ENCODE peak calls at places on chromosomes 6 and 20, in nine cellular contexts. One of them, this sample, is unnamed. For H3K4me1, the result is how much of the 10 kb centered on the place peaks cover.

GRCh38 chr6:157831424-157832249 is 8.6 kb downstream of the SNX9 start:
- DNase-seq in adrenal gland: peak
- DNase-seq in OCI-LY7: no peak
- DNase-seq in neuronal stem cell: no peak
- DNase-seq in tibial nerve: no peak
- DNase-seq in SJSA1: no peak
- DNase-seq in PC-3: no peak
- DNase-seq in aorta: no peak
- DNase-seq in lower lobe of right lung: no peak
- DNase-seq in this sample: no peak

GRCh38 chr20:14622796-14623195 is 285.4 kb upstream of the FLRT3 start:
- DNase-seq in adrenal gland: no peak
- DNase-seq in OCI-LY7: no peak
- DNase-seq in neuronal stem cell: no peak
- DNase-seq in tibial nerve: no peak
- DNase-seq in SJSA1: no peak
- DNase-seq in PC-3: peak
- DNase-seq in aorta: no peak
- DNase-seq in lower lobe of right lung: no peak
- DNase-seq in this sample: no peak

GRCh38 chr6:155656024-155656423 is 200.4 kb upstream of the NOX3 start:
- DNase-seq in adrenal gland: no peak
- DNase-seq in OCI-LY7: no peak
- DNase-seq in neuronal stem cell: no peak
- DNase-seq in tibial nerve: no peak
- DNase-seq in SJSA1: no peak
- DNase-seq in PC-3: no peak
- DNase-seq in aorta: no peak
- DNase-seq in lower lobe of right lung: no peak
- DNase-seq in this sample: no peak

GRCh38 chr6:38221236-38221635 is 401.7 kb downstream of the ZFAND3 start:
- DNase-seq in adrenal gland: no peak
- DNase-seq in OCI-LY7: no peak
- DNase-seq in neuronal stem cell: no peak
- DNase-seq in tibial nerve: no peak
- DNase-seq in SJSA1: no peak
- DNase-seq in PC-3: no peak
- DNase-seq in aorta: no peak
- DNase-seq in lower lobe of right lung: no peak
- DNase-seq in this sample: no peak

GRCh38 chr20:42635699-42636411 is 553.9 kb downstream of the PTPRT start:
- DNase-seq in adrenal gland: no peak
- DNase-seq in OCI-LY7: no peak
- DNase-seq in neuronal stem cell: no peak
- DNase-seq in tibial nerve: no peak
- DNase-seq in SJSA1: no peak
- DNase-seq in PC-3: no peak
- DNase-seq in aorta: no peak
- DNase-seq in lower lobe of right lung: no peak
- DNase-seq in this sample: no peak

GRCh38 chr6:103167345-103167744 is 1692.4 kb downstream of the HACE1 start:
- DNase-seq in adrenal gland: no peak
- DNase-seq in OCI-LY7: no peak
- DNase-seq in neuronal stem cell: no peak
- DNase-seq in tibial nerve: no peak
- DNase-seq in SJSA1: no peak
- DNase-seq in PC-3: no peak
- DNase-seq in aorta: no peak
- DNase-seq in lower lobe of right lung: no peak
- DNase-seq in this sample: no peak

GRCh38 chr6:90458353-90459224 is 128.3 kb downstream of the MAP3K7 start:
- DNase-seq in adrenal gland: no peak
- DNase-seq in OCI-LY7: peak
- DNase-seq in neuronal stem cell: no peak
- DNase-seq in tibial nerve: no peak
- DNase-seq in SJSA1: no peak
- DNase-seq in PC-3: no peak
- DNase-seq in aorta: no peak
- DNase-seq in lower lobe of right lung: no peak
- DNase-seq in this sample: no peak

GRCh38 chr6:153947817-153948447 is 91.1 kb upstream of the OPRM1 start:
- DNase-seq in adrenal gland: peak
- DNase-seq in OCI-LY7: peak
- DNase-seq in neuronal stem cell: peak
- DNase-seq in tibial nerve: no peak
- DNase-seq in SJSA1: no peak
- DNase-seq in PC-3: peak
- DNase-seq in aorta: no peak
- DNase-seq in lower lobe of right lung: no peak
- DNase-seq in this sample: no peak

GRCh38 chr20:8361008-8361652 is 229.1 kb downstream of the PLCB1 start:
- DNase-seq in adrenal gland: peak
- DNase-seq in OCI-LY7: peak
- DNase-seq in neuronal stem cell: no peak
- DNase-seq in tibial nerve: no peak
- DNase-seq in SJSA1: no peak
- DNase-seq in PC-3: no peak
- DNase-seq in aorta: no peak
- DNase-seq in lower lobe of right lung: no peak
- DNase-seq in this sample: no peak

GRCh38 chr6:73353636-73354388 is at the start of gene DPPA5:
- DNase-seq in adrenal gland: no peak
- DNase-seq in OCI-LY7: no peak
- DNase-seq in neuronal stem cell: no peak
- DNase-seq in tibial nerve: no peak
- DNase-seq in SJSA1: no peak
- DNase-seq in PC-3: no peak
- DNase-seq in aorta: no peak
- DNase-seq in lower lobe of right lung: no peak
- DNase-seq in this sample: no peak

GRCh38 chr6:52415917-52416628 is 4.1 kb upstream of the EFHC1 start:
- DNase-seq in adrenal gland: no peak
- DNase-seq in OCI-LY7: no peak
- DNase-seq in neuronal stem cell: no peak
- DNase-seq in tibial nerve: no peak
- DNase-seq in SJSA1: no peak
- DNase-seq in PC-3: no peak
- DNase-seq in aorta: no peak
- DNase-seq in lower lobe of right lung: no peak
- DNase-seq in this sample: no peak

GRCh38 chr6:153215242-153215641 is 84.2 kb upstream of the RGS17 start:
- DNase-seq in adrenal gland: no peak
- DNase-seq in OCI-LY7: no peak
- DNase-seq in neuronal stem cell: no peak
- DNase-seq in tibial nerve: no peak
- DNase-seq in SJSA1: no peak
- DNase-seq in PC-3: peak
- DNase-seq in aorta: no peak
- DNase-seq in lower lobe of right lung: no peak
- DNase-seq in this sample: no peak

GRCh38 chr20:25147716-25148115 is 47.8 kb upstream of the ENTPD6 start:
- DNase-seq in adrenal gland: no peak
- DNase-seq in OCI-LY7: no peak
- DNase-seq in neuronal stem cell: no peak
- DNase-seq in tibial nerve: no peak
- DNase-seq in SJSA1: no peak
- DNase-seq in PC-3: no peak
- DNase-seq in aorta: no peak
- DNase-seq in lower lobe of right lung: no peak
- DNase-seq in this sample: no peak

GRCh38 chr20:25148181-25148981 is 47.1 kb upstream of the ENTPD6 start:
- DNase-seq in adrenal gland: peak
- DNase-seq in OCI-LY7: no peak
- DNase-seq in neuronal stem cell: no peak
- DNase-seq in tibial nerve: peak
- DNase-seq in SJSA1: no peak
- DNase-seq in PC-3: no peak
- DNase-seq in aorta: peak
- DNase-seq in lower lobe of right lung: peak
- DNase-seq in this sample: peak

GRCh38 chr20:25149986-25150385 is 45.5 kb upstream of the ENTPD6 start:
- DNase-seq in adrenal gland: no peak
- DNase-seq in OCI-LY7: no peak
- DNase-seq in neuronal stem cell: peak
- DNase-seq in tibial nerve: no peak
- DNase-seq in SJSA1: no peak
- DNase-seq in PC-3: no peak
- DNase-seq in aorta: no peak
- DNase-seq in lower lobe of right lung: no peak
- DNase-seq in this sample: no peak

GRCh38 chr20:25146976-25147375 is 48.5 kb upstream of the ENTPD6 start:
- DNase-seq in adrenal gland: no peak
- DNase-seq in OCI-LY7: no peak
- DNase-seq in neuronal stem cell: no peak
- DNase-seq in tibial nerve: no peak
- DNase-seq in SJSA1: no peak
- DNase-seq in PC-3: no peak
- DNase-seq in aorta: no peak
- DNase-seq in lower lobe of right lung: no peak
- DNase-seq in this sample: no peak

GRCh38 chr20:25148982-25149846 is 46.3 kb upstream of the ENTPD6 start:
- DNase-seq in adrenal gland: no peak
- DNase-seq in OCI-LY7: no peak
- DNase-seq in neuronal stem cell: no peak
- DNase-seq in tibial nerve: no peak
- DNase-seq in SJSA1: no peak
- DNase-seq in PC-3: no peak
- DNase-seq in aorta: no peak
- DNase-seq in lower lobe of right lung: no peak
- DNase-seq in this sample: no peak
- H3K4me3 ChIP-seq in adrenal gland: no peak
- H3K4me3 ChIP-seq in OCI-LY7: no peak
- H3K4me3 ChIP-seq in neuronal stem cell: no peak
- H3K4me3 ChIP-seq in tibial nerve: no peak
- H3K4me3 ChIP-seq in SJSA1: no peak
- H3K4me3 ChIP-seq in PC-3: no peak
- H3K4me3 ChIP-seq in aorta: no peak
- H3K4me3 ChIP-seq in lower lobe of right lung: peak
- H3K4me3 ChIP-seq in this sample: peak

GRCh38 chr6:122681715-122682114 is 71.5 kb downstream of the PKIB start:
- DNase-seq in adrenal gland: no peak
- DNase-seq in OCI-LY7: no peak
- DNase-seq in neuronal stem cell: no peak
- DNase-seq in tibial nerve: no peak
- DNase-seq in SJSA1: no peak
- DNase-seq in PC-3: no peak
- DNase-seq in aorta: no peak
- DNase-seq in lower lobe of right lung: no peak
- DNase-seq in this sample: no peak

GRCh38 chr6:122678841-122679240 is 68.6 kb downstream of the PKIB start:
- DNase-seq in adrenal gland: no peak
- DNase-seq in OCI-LY7: no peak
- DNase-seq in neuronal stem cell: no peak
- DNase-seq in tibial nerve: no peak
- DNase-seq in SJSA1: no peak
- DNase-seq in PC-3: no peak
- DNase-seq in aorta: no peak
- DNase-seq in lower lobe of right lung: no peak
- DNase-seq in this sample: no peak

DNA sequence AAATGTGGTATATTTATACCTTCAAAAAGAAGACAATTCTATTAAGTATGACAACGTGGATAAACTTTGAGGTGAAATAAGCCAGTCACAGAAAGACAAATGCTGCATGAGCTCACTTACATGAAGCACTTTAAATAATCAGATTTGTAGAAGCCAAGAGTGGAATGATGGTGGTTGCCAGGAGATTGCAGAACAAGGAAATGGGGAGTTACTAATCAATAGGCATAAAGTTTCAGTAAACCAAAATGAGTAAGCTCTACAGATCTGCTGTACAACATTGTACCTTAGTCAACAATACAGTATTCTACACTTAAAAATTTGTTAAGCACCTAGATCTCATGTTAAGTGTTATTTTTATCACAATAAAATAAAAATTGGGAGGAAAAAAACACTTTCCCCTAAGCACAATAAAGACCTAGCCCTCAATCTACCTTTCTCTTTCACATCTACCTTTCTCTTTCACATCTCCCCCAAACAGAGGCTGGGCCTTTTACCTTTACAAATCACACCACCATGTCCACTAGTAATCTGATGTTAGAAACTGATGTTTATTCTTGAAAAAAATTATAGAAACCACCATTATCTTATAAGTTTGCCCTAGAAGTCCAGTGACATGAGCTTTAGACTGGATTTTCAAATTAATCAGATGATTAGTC is 73.9 kb downstream of the PKIB start:
- DNase-seq in adrenal gland: no peak
- DNase-seq in OCI-LY7: no peak
- DNase-seq in neuronal stem cell: no peak
- DNase-seq in tibial nerve: no peak
- DNase-seq in SJSA1: no peak
- DNase-seq in PC-3: no peak
- DNase-seq in aorta: no peak
- DNase-seq in lower lobe of right lung: no peak
- DNase-seq in this sample: no peak
- H3K4me1 ChIP-seq in adrenal gland: under half
- H3K4me1 ChIP-seq in OCI-LY7: under half
- H3K4me1 ChIP-seq in neuronal stem cell: under half
- H3K4me1 ChIP-seq in tibial nerve: under half
- H3K4me1 ChIP-seq in SJSA1: under half
- H3K4me1 ChIP-seq in PC-3: under half
- H3K4me1 ChIP-seq in aorta: under half
- H3K4me1 ChIP-seq in lower lobe of right lung: under half
- H3K4me1 ChIP-seq in this sample: under half

DNA sequence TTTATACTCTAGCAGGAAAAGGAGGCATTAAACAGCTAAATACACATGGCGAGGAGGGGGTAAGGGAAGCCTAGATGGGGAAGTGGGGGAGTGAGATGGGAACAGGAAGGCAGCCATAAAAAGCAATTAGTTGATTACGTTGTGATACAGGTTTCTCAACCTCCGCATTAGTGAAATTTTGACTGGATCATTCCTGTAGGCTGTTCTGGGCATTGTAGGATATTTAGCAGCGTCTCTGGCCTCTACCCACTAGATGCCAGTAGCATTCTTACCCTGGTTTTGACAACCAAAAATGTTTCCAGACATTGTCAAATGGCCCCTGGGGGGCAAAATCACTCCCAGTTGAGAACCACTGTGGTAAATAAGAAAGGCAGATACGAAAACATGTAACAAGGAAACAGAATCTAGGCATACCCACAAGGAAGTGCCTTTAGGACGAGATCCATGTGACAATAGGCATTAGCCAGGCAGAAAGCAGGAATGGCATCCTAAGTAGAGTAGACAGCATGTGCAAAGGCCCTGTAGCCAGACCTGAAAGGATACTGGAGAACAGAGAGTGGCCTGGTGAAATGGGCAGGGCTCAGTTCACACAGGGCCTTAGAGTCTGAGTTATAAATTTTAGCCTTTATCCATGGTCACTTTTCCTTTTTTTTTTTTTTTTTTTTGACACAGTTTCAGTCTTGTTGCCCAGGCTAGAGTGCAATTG is 25.8 kb upstream of the PTPN1 start:
- DNase-seq in adrenal gland: no peak
- DNase-seq in OCI-LY7: no peak
- DNase-seq in neuronal stem cell: no peak
- DNase-seq in tibial nerve: no peak
- DNase-seq in SJSA1: no peak
- DNase-seq in PC-3: no peak
- DNase-seq in aorta: no peak
- DNase-seq in lower lobe of right lung: no peak
- DNase-seq in this sample: no peak
- H3K4me3 ChIP-seq in adrenal gland: no peak
- H3K4me3 ChIP-seq in OCI-LY7: peak
- H3K4me3 ChIP-seq in neuronal stem cell: no peak
- H3K4me3 ChIP-seq in tibial nerve: no peak
- H3K4me3 ChIP-seq in SJSA1: peak
- H3K4me3 ChIP-seq in PC-3: peak
- H3K4me3 ChIP-seq in aorta: no peak
- H3K4me3 ChIP-seq in lower lobe of right lung: peak
- H3K4me3 ChIP-seq in this sample: peak

GRCh38 chr6:3386374-3386857 is 70.4 kb downstream of the SLC22A23 start:
- DNase-seq in adrenal gland: no peak
- DNase-seq in OCI-LY7: no peak
- DNase-seq in neuronal stem cell: no peak
- DNase-seq in tibial nerve: no peak
- DNase-seq in SJSA1: no peak
- DNase-seq in PC-3: no peak
- DNase-seq in aorta: no peak
- DNase-seq in lower lobe of right lung: no peak
- DNase-seq in this sample: no peak
- H3K4me1 ChIP-seq in adrenal gland: under half
- H3K4me1 ChIP-seq in OCI-LY7: under half
- H3K4me1 ChIP-seq in neuronal stem cell: under half
- H3K4me1 ChIP-seq in tibial nerve: under half
- H3K4me1 ChIP-seq in SJSA1: under half
- H3K4me1 ChIP-seq in PC-3: under half
- H3K4me1 ChIP-seq in aorta: under half
- H3K4me1 ChIP-seq in lower lobe of right lung: under half
- H3K4me1 ChIP-seq in this sample: under half

This sample was measured in psoas muscle.